ENCODE peak calls at places on chromosomes 2 and 18, in six cellular contexts. F is MM.1S, J is A673, O is PC-9, I is GM23248, N is fibroblast of lung. B is an unnamed sample.

GRCh38 chr2:96788393-96789244 is 27.4 kb upstream of the CNNM3 start:
- DNase-seq in F (no peak), J (no peak), O (peak), I (peak), N (peak), B (no peak)

GRCh38 chr2:2238726-2239269 is 92.3 kb downstream of the MYT1L start:
- DNase-seq in F (no peak), J (no peak), O (no peak), I (no peak), N (no peak), B (no peak)

GRCh38 chr18:48715651-48716354 is 177.0 kb downstream of the CTIF start:
- DNase-seq in F (no peak), J (no peak), O (no peak), I (peak), N (no peak), B (no peak)

GRCh38 chr2:231709981-231710750 is 1.8 kb downstream of the PTMA start:
- DNase-seq in F (peak), J (peak), O (peak), I (peak), N (peak), B (peak)

GRCh38 chr2:242057379-242058040 is 188.0 kb downstream of the RTP5 start:
- DNase-seq in F (no peak), J (no peak), O (no peak), I (no peak), N (no peak), B (no peak)

GRCh38 chr2:223759569-223760430 is 77.6 kb downstream of the AP1S3 start:
- DNase-seq in F (no peak), J (no peak), O (peak), I (peak), N (peak), B (no peak)

GRCh38 chr2:168096158-168096557 is 151.2 kb downstream of the STK39 start:
- DNase-seq in F (peak), J (no peak), O (no peak), I (no peak), N (no peak), B (no peak)

GRCh38 chr2:120750488-120751210 is 15.0 kb downstream of the GLI2 start:
- DNase-seq in F (no peak), J (no peak), O (no peak), I (peak), N (peak), B (no peak)

GRCh38 chr2:158486150-158486969 is 29.6 kb downstream of the PKP4 start:
- DNase-seq in F (no peak), J (no peak), O (no peak), I (no peak), N (no peak), B (no peak)

GRCh38 chr2:237290249-237290648 is 123.7 kb downstream of the COL6A3 start:
- DNase-seq in F (no peak), J (no peak), O (no peak), I (peak), N (peak), B (no peak)

GRCh38 chr18:73774836-73775509 is 372.7 kb downstream of the FBXO15 start:
- DNase-seq in F (no peak), J (peak), O (no peak), I (no peak), N (no peak), B (no peak)

GRCh38 chr2:47508641-47509040 is 105.7 kb downstream of the MSH2 start:
- DNase-seq in F (peak), J (no peak), O (no peak), I (no peak), N (no peak), B (peak)

GRCh38 chr2:117785740-117786139 is 28.8 kb upstream of the DDX18 start:
- DNase-seq in F (peak), J (peak), O (peak), I (peak), N (peak), B (peak)

GRCh38 chr2:165055081-165055879 is 100.0 kb upstream of the SLC38A11 start:
- DNase-seq in F (no peak), J (peak), O (no peak), I (no peak), N (peak), B (no peak)

GRCh38 chr2:30666307-30666874 is 140.9 kb downstream of the CAPN13 start:
- DNase-seq in F (peak), J (peak), O (no peak), I (peak), N (peak), B (no peak)

GRCh38 chr2:83665894-83666293 is 793.2 kb downstream of the SUCLG1 start:
- DNase-seq in F (no peak), J (no peak), O (no peak), I (peak), N (peak), B (no peak)

GRCh38 chr2:104501929-104502328 is 352.0 kb upstream of the POU3F3 start:
- DNase-seq in F (no peak), J (no peak), O (no peak), I (no peak), N (no peak), B (no peak)

GRCh38 chr18:57561728-57562423 is 24.6 kb downstream of the FECH start:
- DNase-seq in F (peak), J (peak), O (peak), I (peak), N (peak), B (peak)

GRCh38 chr2:32559136-32559535 is 68.7 kb upstream of the TTC27 start:
- DNase-seq in F (no peak), J (peak), O (no peak), I (peak), N (peak), B (no peak)

GRCh38 chr2:8225257-8225656 is 456.6 kb upstream of the ID2 start:
- DNase-seq in F (no peak), J (no peak), O (no peak), I (no peak), N (no peak), B (no peak)

GRCh38 chr2:20641123-20641985 is 9.5 kb downstream of the HS1BP3 start:
- DNase-seq in F (no peak), J (no peak), O (no peak), I (peak), N (peak), B (no peak)

GRCh38 chr2:161119483-161119882 is 40.7 kb upstream of the TANK start:
- DNase-seq in F (no peak), J (no peak), O (no peak), I (no peak), N (no peak), B (no peak)

GRCh38 chr2:241795021-241795999 is 13.7 kb upstream of the NEU4 start:
- DNase-seq in F (no peak), J (no peak), O (no peak), I (no peak), N (no peak), B (no peak)

GRCh38 chr2:19883486-19883885 is 18.3 kb downstream of the TTC32 start:
- DNase-seq in F (no peak), J (no peak), O (no peak), I (no peak), N (no peak), B (no peak)

GRCh38 chr2:104703669-104704068 is 150.2 kb upstream of the POU3F3 start:
- DNase-seq in F (no peak), J (no peak), O (no peak), I (no peak), N (no peak), B (no peak)

GRCh38 chr2:215664847-215665525 is 229.1 kb upstream of the FN1 start:
- DNase-seq in F (no peak), J (peak), O (peak), I (peak), N (peak), B (no peak)

DNA sequence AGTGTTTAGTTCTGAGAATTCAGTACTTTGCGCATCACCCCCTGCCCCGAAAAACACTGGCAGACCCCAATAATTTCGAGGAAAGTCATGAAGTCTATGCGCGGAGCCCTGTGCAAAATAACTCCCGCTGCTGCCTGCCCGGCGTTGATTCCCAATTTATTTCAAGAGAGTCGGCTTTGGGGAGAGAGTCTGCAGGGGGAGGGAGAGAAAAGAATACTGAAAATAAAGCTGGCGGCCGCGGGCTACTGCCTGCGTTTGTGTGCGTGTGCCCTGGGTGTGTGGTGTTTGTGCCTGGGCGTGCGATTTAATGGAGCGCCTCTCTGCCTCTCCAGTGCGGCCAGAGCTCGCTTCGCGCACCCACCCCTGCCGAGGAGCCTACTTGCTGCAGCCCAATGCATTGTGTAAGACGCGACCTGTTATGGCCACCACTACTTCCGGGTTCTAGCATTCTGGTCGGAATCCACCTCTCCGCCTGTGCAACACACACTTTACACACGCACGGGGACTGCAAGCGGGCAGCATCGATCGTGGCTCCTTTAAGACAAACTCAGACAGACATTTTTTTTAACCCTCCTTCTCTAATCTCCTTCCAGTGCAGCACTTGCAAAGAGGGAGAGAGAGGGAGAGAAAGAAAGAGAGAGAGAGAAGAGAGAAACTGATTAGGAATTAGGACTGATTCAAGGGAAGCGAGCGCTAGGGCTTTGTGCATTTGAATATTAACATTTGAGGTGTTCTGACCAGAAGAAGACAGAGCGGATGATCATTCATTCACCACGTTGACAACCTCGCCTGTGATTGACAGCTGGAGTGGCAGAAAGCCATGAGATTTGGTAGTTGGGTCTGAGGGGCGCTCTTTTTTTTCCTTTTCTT is at the start of gene MEIS1:
- DNase-seq in F (peak), J (peak), O (peak), I (peak), N (peak), B (no peak)
- H3K4me3 ChIP-seq in F (peak), J (peak), O (peak), I (peak), N (peak), B (no peak)

GRCh38 chr2:28397043-28397381 is 4.4 kb downstream of the FOSL2 start:
- DNase-seq in F (no peak), J (no peak), O (no peak), I (no peak), N (no peak), B (no peak)

GRCh38 chr2:28394997-28395333 is 2.3 kb downstream of the FOSL2 start:
- DNase-seq in F (no peak), J (no peak), O (no peak), I (no peak), N (no peak), B (no peak)

GRCh38 chr2:28393115-28393836 is 618 bp downstream of the FOSL2 start:
- DNase-seq in F (peak), J (peak), O (peak), I (peak), N (peak), B (peak)

GRCh38 chr2:28394331-28394877 is 1.7 kb downstream of the FOSL2 start:
- DNase-seq in F (no peak), J (no peak), O (peak), I (peak), N (peak), B (no peak)

DNA sequence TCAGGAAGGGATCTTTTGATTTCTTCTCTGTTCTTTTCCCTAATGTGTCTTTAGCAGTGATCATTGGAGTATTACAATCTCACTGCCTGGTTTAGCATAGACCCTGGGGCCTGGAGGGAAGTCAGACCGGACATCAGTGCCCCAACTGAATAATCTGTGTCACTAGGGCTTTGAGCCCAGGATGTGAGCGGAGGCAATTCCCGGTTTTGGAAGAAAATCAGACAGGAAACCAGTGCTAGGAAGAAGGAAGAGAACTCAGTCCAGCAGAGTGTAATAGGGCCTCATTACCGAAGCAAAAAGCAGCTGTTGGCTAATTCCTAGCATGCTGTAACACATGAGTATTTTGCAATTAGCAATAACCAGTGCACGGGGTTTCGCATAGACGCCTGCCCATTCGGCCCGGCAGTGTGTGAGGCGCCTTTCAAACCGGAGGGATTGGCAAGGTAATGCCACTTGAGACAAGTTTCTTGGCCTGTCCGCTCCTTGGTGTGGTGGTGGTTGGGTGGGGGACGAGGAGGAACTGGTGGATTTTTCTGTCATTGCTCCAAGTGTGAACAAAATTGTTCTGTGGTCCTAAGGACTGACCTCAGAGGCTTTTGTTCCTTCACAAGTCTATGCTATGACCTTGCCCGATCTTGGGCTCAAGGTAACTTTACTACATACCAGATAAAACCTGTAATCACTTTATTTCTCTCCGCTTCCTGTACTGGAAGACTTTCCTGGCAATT is 2.8 kb downstream of the FOSL2 start:
- DNase-seq in F (no peak), J (peak), O (no peak), I (peak), N (peak), B (no peak)
- TF ChIP-seq EZH2 in F (no peak), J (no peak), O (no peak), I (no peak), N (no peak), B (no peak)

GRCh38 chr2:163690896-163691295 is 44.9 kb downstream of the FIGN start:
- DNase-seq in F (no peak), J (no peak), O (no peak), I (no peak), N (no peak), B (no peak)

GRCh38 chr2:163687213-163687612 is 48.6 kb downstream of the FIGN start:
- DNase-seq in F (no peak), J (no peak), O (no peak), I (no peak), N (no peak), B (no peak)

GRCh38 chr2:163692611-163693482 is 43.0 kb downstream of the FIGN start:
- DNase-seq in F (no peak), J (no peak), O (no peak), I (peak), N (peak), B (no peak)

GRCh38 chr2:163693484-163693883 is 42.3 kb downstream of the FIGN start:
- DNase-seq in F (no peak), J (no peak), O (no peak), I (no peak), N (no peak), B (no peak)

DNA sequence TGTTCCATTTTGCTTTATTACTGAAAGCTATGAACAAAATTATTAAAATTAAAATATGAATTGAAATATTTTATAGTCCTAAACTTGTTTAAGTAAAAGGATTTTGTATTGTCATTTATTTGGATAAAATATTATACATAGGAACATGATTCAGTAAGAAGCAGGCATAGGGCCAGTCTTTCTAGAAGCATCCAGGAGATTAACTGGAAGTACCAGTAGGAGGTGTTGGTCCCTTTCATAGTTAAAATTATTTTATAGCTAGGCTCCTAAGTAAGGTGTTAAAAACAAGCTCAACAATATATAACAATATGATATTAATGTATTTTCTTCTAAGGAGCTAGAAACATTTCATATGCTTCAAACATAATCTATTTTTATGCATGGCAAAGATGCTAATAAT is 43.7 kb downstream of the FIGN start:
- DNase-seq in F (no peak), J (no peak), O (no peak), I (peak), N (peak), B (no peak)
- H3K4me3 ChIP-seq in F (no peak), J (no peak), O (no peak), I (no peak), N (no peak), B (no peak)

DNA sequence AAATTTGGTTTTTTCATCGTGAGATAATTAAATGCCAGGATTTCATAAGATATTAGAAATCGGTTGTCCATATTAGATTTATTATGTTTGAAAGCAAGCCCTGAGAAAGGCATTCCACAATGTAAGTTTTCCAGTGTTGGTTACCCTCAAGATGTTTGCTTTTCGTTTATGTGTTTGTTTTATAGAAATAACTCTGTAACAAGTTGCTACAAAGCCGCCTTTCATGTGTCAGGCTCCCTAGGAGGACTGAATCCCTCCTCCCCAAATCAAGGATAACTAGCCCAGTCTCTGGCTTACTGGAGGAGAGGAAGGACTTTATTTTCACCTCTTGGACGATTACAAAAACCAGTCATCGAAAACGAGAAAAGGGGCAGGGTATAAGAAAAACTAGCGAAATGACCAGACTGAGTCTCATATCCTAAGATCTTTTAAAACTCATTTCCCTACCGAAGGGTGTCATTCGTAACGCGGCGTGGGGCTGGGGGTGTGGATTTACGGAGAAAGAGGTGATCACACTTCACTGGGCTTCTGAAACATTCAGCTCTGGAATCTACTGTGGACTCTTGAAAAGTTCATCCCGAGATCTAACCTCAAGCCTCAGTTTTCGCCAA is 1.0 kb upstream of the PEX13 start:
- DNase-seq in F (peak), J (no peak), O (no peak), I (no peak), N (no peak), B (no peak)
- TF ChIP-seq EZH2 in F (no peak), J (no peak), O (no peak), I (no peak), N (no peak), B (no peak)

GRCh38 chr2:98908909-98909308 is 27.1 kb downstream of the CRACDL start:
- DNase-seq in F (peak), J (no peak), O (no peak), I (peak), N (peak), B (no peak)

GRCh38 chr2:98910349-98911125 is 25.5 kb downstream of the CRACDL start:
- DNase-seq in F (no peak), J (no peak), O (no peak), I (no peak), N (no peak), B (no peak)

GRCh38 chr2:98911126-98911375 is 25.0 kb downstream of the CRACDL start:
- DNase-seq in F (no peak), J (no peak), O (no peak), I (no peak), N (no peak), B (no peak)

GRCh38 chr2:98907966-98908905 is 27.8 kb downstream of the CRACDL start:
- DNase-seq in F (no peak), J (no peak), O (peak), I (no peak), N (no peak), B (no peak)

GRCh38 chr2:98909381-98910211 is 26.4 kb downstream of the CRACDL start:
- DNase-seq in F (no peak), J (no peak), O (peak), I (peak), N (peak), B (no peak)
- H3K4me3 ChIP-seq in F (no peak), J (no peak), O (no peak), I (no peak), N (no peak), B (no peak)

GRCh38 chr2:236180831-236181453 is 12.8 kb upstream of the GBX2 start:
- DNase-seq in F (peak), J (peak), O (peak), I (peak), N (peak), B (peak)

GRCh38 chr2:236178921-236179652 is 10.9 kb upstream of the GBX2 start:
- DNase-seq in F (no peak), J (peak), O (no peak), I (peak), N (peak), B (no peak)

GRCh38 chr2:236177967-236178909 is 10.1 kb upstream of the GBX2 start:
- DNase-seq in F (peak), J (peak), O (peak), I (peak), N (peak), B (no peak)

GRCh38 chr2:236180501-236180816 is 12.3 kb upstream of the GBX2 start:
- DNase-seq in F (no peak), J (no peak), O (no peak), I (peak), N (no peak), B (no peak)

GRCh38 chr2:236179653-236180500 is 11.7 kb upstream of the GBX2 start:
- DNase-seq in F (no peak), J (peak), O (peak), I (peak), N (peak), B (no peak)
- TF ChIP-seq EZH2 in F (no peak), J (peak), O (no peak), I (no peak), N (no peak), B (no peak)